ENCODE peak calls at places on chromosomes 3 and 15, in six cellular contexts. U is T1000; W is stimulated activated CD8-positive, alpha-beta memory T cell treated with anti-CD3 and anti-CD28 coated beads, Interleukin-2, amount 100 ng/mL, for 1 hour; Y is caudate nucleus; D is HuH-7; X is WTC11. H is an unnamed sample.

GRCh38 chr3:195224980-195225580 is 45.9 kb downstream of the XXYLT1 start:
- DNase-seq in U (no peak), W (no peak), X (no peak), D (no peak), Y (no peak), H (no peak)

GRCh38 chr15:51947124-51947523 is 24.5 kb downstream of the LEO1 start:
- DNase-seq in W (no peak), D (no peak), Y (no peak), X (no peak), U (no peak), H (no peak)

GRCh38 chr15:60853077-60853476 is 374.1 kb upstream of the ICE2 start:
- DNase-seq in X (no peak), Y (no peak), U (no peak), W (no peak), D (no peak), H (no peak)

GRCh38 chr15:65612616-65612946 is 1.6 kb upstream of the INTS14 start:
- DNase-seq in W (no peak), D (no peak), X (no peak), Y (no peak), U (no peak), H (no peak)

GRCh38 chr15:60840703-60841411 is 361.9 kb upstream of the ICE2 start:
- DNase-seq in Y (no peak), U (no peak), D (no peak), W (no peak), X (no peak), H (no peak)

GRCh38 chr3:195159819-195160175 is 111.2 kb downstream of the XXYLT1 start:
- DNase-seq in U (no peak), Y (no peak), X (no peak), D (no peak), W (no peak), H (no peak)

GRCh38 chr15:88992216-88992615 is 79.0 kb upstream of the MFGE8 start:
- DNase-seq in U (no peak), W (no peak), D (no peak), Y (no peak), X (no peak), H (no peak)

GRCh38 chr3:72745146-72745976 is 102.9 kb downstream of the SHQ1 start:
- DNase-seq in D (no peak), U (peak; percentile 13), Y (no peak), X (no peak), W (no peak), H (no peak)

GRCh38 chr15:66936115-66936863 is 129.1 kb upstream of the SMAD3 start:
- DNase-seq in X (no peak), U (no peak), W (no peak), Y (no peak), D (no peak), H (no peak)

GRCh38 chr3:27310693-27311092 is 58.5 kb downstream of the NEK10 start:
- DNase-seq in W (no peak), X (no peak), D (no peak), U (no peak), Y (no peak), H (no peak)

GRCh38 chr15:29223640-29224039 is 46.0 kb downstream of the NSMCE3 start:
- DNase-seq in Y (no peak), U (no peak), W (no peak), D (no peak), X (no peak), H (no peak)